ENCODE peak calls at places on chromosomes 3 and 15, in eight cellular contexts. S is pancreas, H is body of pancreas, U is sigmoid colon, Y is IMR-90, F is thoracic aorta, W is psoas muscle, P is OCI-LY7. X is an unnamed sample. For H3K4me1, the result is how much of the 10 kb centered on the place peaks cover.

GRCh38 chr15:65326109-65326508 is 21.6 kb downstream of the RNU5B-1 start:
- DNase-seq in S (no peak), H (peak), U (peak), Y (no peak), F (no peak), W (peak), P (no peak), X (no peak)

GRCh38 chr3:12829886-12830784 is 11.2 kb downstream of the RPL32 start:
- DNase-seq in S (no peak), H (no peak), U (no peak), Y (no peak), F (no peak), W (no peak), P (no peak), X (no peak)

GRCh38 chr15:88389120-88389519 is 78.1 kb downstream of the MRPL46 start:
- DNase-seq in S (no peak), H (no peak), U (no peak), Y (no peak), F (no peak), W (no peak), P (no peak), X (peak)

GRCh38 chr3:98343647-98344507 is 9.8 kb upstream of the OR5K4 start:
- DNase-seq in S (peak), H (peak), U (no peak), Y (peak), F (no peak), W (no peak), P (peak), X (peak)

GRCh38 chr3:43177092-43177491 is 71.2 kb upstream of the POMGNT2 start:
- DNase-seq in S (no peak), H (no peak), U (no peak), Y (no peak), F (no peak), W (no peak), P (no peak), X (no peak)

GRCh38 chr3:192884831-192885356 is 32.8 kb downstream of the MB21D2 start:
- DNase-seq in S (no peak), H (no peak), U (no peak), Y (peak), F (no peak), W (no peak), P (no peak), X (no peak)

GRCh38 chr3:13780432-13781173 is 99.3 kb downstream of the WNT7A start:
- DNase-seq in S (no peak), H (no peak), U (peak), Y (no peak), F (no peak), W (no peak), P (no peak), X (no peak)

GRCh38 chr3:79414035-79414434 is 353.8 kb downstream of the ROBO1 start:
- DNase-seq in S (no peak), H (no peak), U (no peak), Y (no peak), F (no peak), W (no peak), P (no peak), X (no peak)

GRCh38 chr3:77072232-77072631 is 32.3 kb downstream of the ROBO2 start:
- DNase-seq in S (no peak), H (peak), U (no peak), Y (no peak), F (no peak), W (no peak), P (no peak), X (no peak)

GRCh38 chr15:70095387-70096214 is 2.1 kb downstream of the TLE3 start:
- DNase-seq in S (peak), H (peak), U (peak), Y (no peak), F (no peak), W (peak), P (peak), X (no peak)

GRCh38 chr15:101059381-101060341 is 140.5 kb downstream of the LRRK1 start:
- DNase-seq in S (no peak), H (no peak), U (peak), Y (no peak), F (no peak), W (no peak), P (no peak), X (no peak)

GRCh38 chr3:131526801-131527347 is 24.1 kb upstream of the MRPL3 start:
- DNase-seq in S (peak), H (peak), U (no peak), Y (peak), F (no peak), W (peak), P (no peak), X (no peak)

GRCh38 chr3:146165844-146166243 is 4.9 kb upstream of the PLOD2 start:
- DNase-seq in S (no peak), H (no peak), U (no peak), Y (no peak), F (no peak), W (no peak), P (no peak), X (no peak)

GRCh38 chr3:134059680-134060560 is 30.2 kb upstream of the SLCO2A1 start:
- DNase-seq in S (no peak), H (no peak), U (no peak), Y (peak), F (no peak), W (no peak), P (no peak), X (peak)
- H3K4me1 ChIP-seq in S (under half), H (under half), U (under half), Y (under half), F (under half), W (under half), P (under half), X (under half)

DNA sequence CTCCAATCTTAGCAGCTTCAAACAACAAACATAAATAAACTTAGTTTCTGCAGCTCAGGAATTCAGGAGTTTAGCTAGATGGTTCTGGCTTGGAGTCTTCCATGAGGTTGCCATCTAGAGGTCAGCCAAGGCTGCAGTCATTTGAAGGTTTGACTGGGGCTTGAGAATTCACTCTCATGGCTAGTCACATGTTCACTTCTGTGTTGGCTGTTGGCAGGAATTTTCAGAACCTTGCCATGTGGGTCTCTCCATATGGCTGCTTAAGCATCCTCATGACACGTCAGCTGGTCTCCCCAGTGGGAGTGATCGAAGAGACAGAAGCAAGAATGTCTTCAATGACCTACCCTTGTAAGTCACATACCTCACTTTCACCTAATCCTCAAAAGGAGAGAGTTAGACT is 269.2 kb upstream of the CNTN3 start:
- DNase-seq in S (no peak), H (peak), U (no peak), Y (peak), F (no peak), W (no peak), P (no peak), X (no peak)
- TF ChIP-seq CTCF in S (no peak), H (no peak), U (no peak), Y (peak), F (no peak), W (no peak), P (peak), X (peak)

DNA sequence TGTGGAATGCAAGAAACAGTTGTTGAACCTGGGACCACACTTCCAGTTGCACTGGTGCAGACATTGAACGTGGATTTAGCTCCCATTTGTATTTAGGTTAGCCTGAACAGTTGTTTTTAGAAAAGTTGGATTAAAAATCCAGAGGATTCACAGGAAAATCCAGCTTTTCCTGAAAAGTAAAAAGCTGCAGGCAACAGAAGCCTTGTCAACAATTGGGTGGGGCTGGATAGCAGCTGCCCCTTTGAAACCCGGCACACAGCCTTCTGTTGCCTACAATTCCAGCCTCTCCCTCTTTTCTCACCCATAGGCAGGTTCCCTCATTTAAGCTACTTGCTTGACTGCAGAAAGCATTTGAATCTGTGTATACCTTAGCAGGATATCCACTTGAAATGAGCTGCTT is 165.4 kb upstream of the TBL1XR1 start:
- DNase-seq in S (no peak), H (no peak), U (no peak), Y (no peak), F (no peak), W (no peak), P (no peak), X (no peak)
- H3K4me1 ChIP-seq in S (under half), H (under half), U (under half), Y (under half), F (half or more), W (under half), P (under half), X (under half)

GRCh38 chr3:40310690-40311089 is 1.2 kb downstream of the EIF1B start:
- DNase-seq in S (no peak), H (no peak), U (no peak), Y (peak), F (no peak), W (no peak), P (no peak), X (no peak)
- TF ChIP-seq CTCF in S (no peak), H (no peak), U (no peak), Y (no peak), F (no peak), W (no peak), P (no peak), X (no peak)

GRCh38 chr3:50612234-50612972 is 829 bp upstream of the CISH start:
- DNase-seq in S (no peak), H (no peak), U (no peak), Y (no peak), F (no peak), W (no peak), P (no peak), X (no peak)

GRCh38 chr3:50610992-50611463 is 546 bp downstream of the CISH start:
- DNase-seq in S (no peak), H (no peak), U (peak), Y (no peak), F (no peak), W (no peak), P (no peak), X (no peak)

GRCh38 chr3:50610181-50610971 is 1.2 kb downstream of the CISH start:
- DNase-seq in S (peak), H (peak), U (no peak), Y (no peak), F (no peak), W (peak), P (no peak), X (no peak)

GRCh38 chr3:50612973-50613851 is 1.6 kb upstream of the CISH start:
- DNase-seq in S (no peak), H (no peak), U (no peak), Y (no peak), F (no peak), W (peak), P (no peak), X (no peak)

GRCh38 chr3:50611464-50612233 is at the start of gene CISH:
- DNase-seq in S (peak), H (peak), U (peak), Y (peak), F (peak), W (peak), P (peak), X (peak)
- H3K4me1 ChIP-seq in S (under half), H (half or more), U (under half), Y (under half), F (under half), W (half or more), P (under half), X (under half)

GRCh38 chr3:185937689-185938374 is at the start of gene TRA2B:
- DNase-seq in S (peak), H (peak), U (peak), Y (peak), F (peak), W (peak), P (peak), X (peak)
- TF ChIP-seq CTCF in S (no peak), H (no peak), U (peak), Y (peak), F (no peak), W (peak), P (peak), X (peak)

X was measured in Caco-2.